ENCODE peak calls at places on chromosomes 16 and 17, in six cellular contexts. One of them, this sample, is unnamed.

GRCh38 chr16:50555269-50555875 is 7.2 kb downstream of the NKD1 start:
- DNase-seq in IMR-90: no peak
- DNase-seq in neuronal stem cell: no peak
- DNase-seq in K562: no peak
- DNase-seq in fibroblast of lung: no peak
- DNase-seq in neural progenitor cell: no peak
- DNase-seq in this sample: no peak

GRCh38 chr16:88731699-88732098 is 25.4 kb downstream of the CTU2 start:
- DNase-seq in IMR-90: no peak
- DNase-seq in neuronal stem cell: no peak
- DNase-seq in K562: peak; percentile 70
- DNase-seq in neural progenitor cell: no peak
- DNase-seq in fibroblast of lung: no peak
- DNase-seq in this sample: no peak

GRCh38 chr16:71807905-71808592 is 585 bp downstream of the AP1G1 start:
- DNase-seq in neural progenitor cell: peak; percentile 49
- DNase-seq in K562: peak; percentile 68
- DNase-seq in IMR-90: peak; percentile 21
- DNase-seq in fibroblast of lung: peak; percentile 38
- DNase-seq in neuronal stem cell: peak; percentile 5
- DNase-seq in this sample: peak; percentile 52

GRCh38 chr16:1691276-1691675 is 13.2 kb downstream of the JPT2 start:
- DNase-seq in IMR-90: peak; percentile 59
- DNase-seq in neuronal stem cell: no peak
- DNase-seq in K562: no peak
- DNase-seq in neural progenitor cell: no peak
- DNase-seq in fibroblast of lung: peak; percentile 72
- DNase-seq in this sample: peak; percentile 65

GRCh38 chr17:62966426-62967110 is 533 bp downstream of the TANC2 start:
- DNase-seq in neural progenitor cell: peak; percentile 73
- DNase-seq in fibroblast of lung: peak; percentile 23
- DNase-seq in neuronal stem cell: peak; percentile 64
- DNase-seq in IMR-90: peak; percentile 18
- DNase-seq in K562: peak; percentile 20
- DNase-seq in this sample: peak; percentile 29

GRCh38 chr17:28478940-28479615 is 5.6 kb downstream of the SLC13A2 start:
- DNase-seq in neural progenitor cell: no peak
- DNase-seq in neuronal stem cell: no peak
- DNase-seq in fibroblast of lung: no peak
- DNase-seq in K562: no peak
- DNase-seq in IMR-90: peak; percentile 5
- DNase-seq in this sample: no peak

GRCh38 chr16:996672-997071 is 15.1 kb downstream of the SOX8 start:
- DNase-seq in neuronal stem cell: no peak
- DNase-seq in neural progenitor cell: no peak
- DNase-seq in K562: no peak
- DNase-seq in IMR-90: no peak
- DNase-seq in fibroblast of lung: no peak
- DNase-seq in this sample: no peak

GRCh38 chr17:2108170-2108569 is 53.3 kb downstream of the HIC1 start:
- DNase-seq in K562: no peak
- DNase-seq in IMR-90: peak; percentile 13
- DNase-seq in neuronal stem cell: no peak
- DNase-seq in neural progenitor cell: no peak
- DNase-seq in fibroblast of lung: no peak
- DNase-seq in this sample: no peak

GRCh38 chr17:58046230-58047094 is 36.8 kb upstream of the DYNLL2 start:
- DNase-seq in K562: no peak
- DNase-seq in neuronal stem cell: no peak
- DNase-seq in fibroblast of lung: no peak
- DNase-seq in neural progenitor cell: peak; percentile 32
- DNase-seq in IMR-90: no peak
- DNase-seq in this sample: no peak

DNA sequence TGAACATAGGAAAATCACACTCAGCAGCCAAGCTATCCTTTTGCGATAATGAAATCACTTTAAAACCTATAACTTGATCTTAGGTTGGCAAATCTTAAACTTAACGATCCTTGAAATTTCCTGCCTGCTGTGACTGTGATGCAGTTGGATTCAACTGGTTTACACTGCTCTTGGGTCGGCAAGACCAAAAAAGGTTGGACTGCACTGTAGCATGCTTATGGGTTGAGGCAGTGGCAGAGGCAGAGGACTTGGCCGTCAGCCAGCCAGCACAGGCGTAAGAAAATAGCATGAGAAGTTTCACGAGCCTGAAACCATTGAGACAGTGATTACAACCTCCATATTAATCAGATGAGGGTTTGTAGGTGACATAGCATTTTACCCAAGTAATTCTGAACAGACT is 21.4 kb downstream of the WSB1 start:
- DNase-seq in fibroblast of lung: peak; percentile 96
- DNase-seq in neuronal stem cell: no peak
- DNase-seq in IMR-90: peak; percentile 94
- DNase-seq in K562: no peak
- DNase-seq in neural progenitor cell: no peak
- DNase-seq in this sample: peak; percentile 80
- H3K9ac ChIP-seq in fibroblast of lung: no peak overlapping the region
- H3K9ac ChIP-seq in neuronal stem cell: no peak overlapping the region
- H3K9ac ChIP-seq in IMR-90: peak overlapping the region; percentile 4
- H3K9ac ChIP-seq in K562: peak overlapping the region; percentile 42
- H3K9ac ChIP-seq in neural progenitor cell: no peak overlapping the region
- H3K9ac ChIP-seq in this sample: no peak overlapping the region

GRCh38 chr17:10172778-10173177 is 25.6 kb downstream of the GAS7 start:
- DNase-seq in neural progenitor cell: no peak
- DNase-seq in IMR-90: no peak
- DNase-seq in K562: no peak
- DNase-seq in neuronal stem cell: no peak
- DNase-seq in fibroblast of lung: no peak
- DNase-seq in this sample: no peak

GRCh38 chr17:10178789-10179075 is 19.7 kb downstream of the GAS7 start:
- DNase-seq in fibroblast of lung: no peak
- DNase-seq in K562: no peak
- DNase-seq in neural progenitor cell: no peak
- DNase-seq in IMR-90: no peak
- DNase-seq in neuronal stem cell: no peak
- DNase-seq in this sample: no peak

GRCh38 chr17:10177131-10177920 is 21.1 kb downstream of the GAS7 start:
- DNase-seq in neural progenitor cell: peak; percentile 34
- DNase-seq in IMR-90: no peak
- DNase-seq in K562: no peak
- DNase-seq in neuronal stem cell: no peak
- DNase-seq in fibroblast of lung: no peak
- DNase-seq in this sample: no peak

GRCh38 chr17:10182785-10183184 is 15.6 kb downstream of the GAS7 start:
- DNase-seq in neuronal stem cell: no peak
- DNase-seq in K562: no peak
- DNase-seq in neural progenitor cell: no peak
- DNase-seq in IMR-90: no peak
- DNase-seq in fibroblast of lung: no peak
- DNase-seq in this sample: no peak

GRCh38 chr17:10177921-10178788 is 20.3 kb downstream of the GAS7 start:
- DNase-seq in neural progenitor cell: peak; percentile 33
- DNase-seq in neuronal stem cell: no peak
- DNase-seq in fibroblast of lung: peak; percentile 34
- DNase-seq in K562: no peak
- DNase-seq in IMR-90: peak; percentile 83
- DNase-seq in this sample: peak; percentile 94
- H2AFZ ChIP-seq in neural progenitor cell: no peak overlapping the region
- H2AFZ ChIP-seq in neuronal stem cell: no peak overlapping the region
- H2AFZ ChIP-seq in fibroblast of lung: no peak overlapping the region
- H2AFZ ChIP-seq in K562: no peak overlapping the region
- H2AFZ ChIP-seq in IMR-90: peak overlapping the region; percentile 71
- H2AFZ ChIP-seq in this sample: no peak overlapping the region

DNA sequence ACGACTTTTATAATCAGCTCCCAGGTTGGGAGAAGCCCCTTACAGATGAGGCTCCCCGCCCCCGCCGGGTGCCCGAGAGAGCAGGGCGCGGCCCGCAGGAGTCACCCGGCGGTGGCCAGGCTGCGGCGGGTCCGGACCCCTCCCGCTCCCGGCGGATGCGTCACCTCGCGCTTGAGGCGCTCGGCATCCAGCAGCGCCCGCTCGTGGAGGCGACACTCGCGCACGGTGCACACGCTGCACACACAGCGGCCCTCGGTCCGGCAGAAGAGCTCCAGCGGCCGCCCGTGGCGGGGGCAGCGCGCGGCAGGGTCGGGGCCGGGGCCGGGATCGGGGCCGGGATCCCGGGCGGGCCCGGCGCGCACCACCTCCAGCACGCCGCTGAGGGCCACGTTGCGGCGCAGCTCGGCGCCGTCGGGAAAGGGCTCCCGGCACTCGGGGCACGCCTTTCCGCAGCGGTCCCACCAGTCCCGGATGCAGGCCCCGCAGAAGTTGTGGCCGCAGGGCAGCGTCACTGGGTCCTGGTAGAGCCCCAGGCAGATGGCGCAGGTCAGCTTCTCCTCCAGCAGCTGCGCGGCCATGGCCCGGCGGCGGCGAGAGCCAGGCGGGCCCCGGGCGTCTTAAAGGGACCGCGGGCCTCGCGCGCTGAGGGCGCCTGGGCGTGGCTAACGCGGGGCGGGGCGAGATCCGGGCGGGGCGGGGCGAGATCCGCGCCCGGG is at the start of gene TRIM65:
- DNase-seq in K562: peak; percentile 93
- DNase-seq in fibroblast of lung: peak; percentile 75
- DNase-seq in neuronal stem cell: peak; percentile 80
- DNase-seq in IMR-90: peak; percentile 74
- DNase-seq in neural progenitor cell: peak; percentile 91
- DNase-seq in this sample: peak; percentile 91
- H3K9ac ChIP-seq in K562: peak within 1 kb of the TSS; percentile 100
- H3K9ac ChIP-seq in fibroblast of lung: peak within 1 kb of the TSS; percentile 88
- H3K9ac ChIP-seq in neuronal stem cell: peak within 1 kb of the TSS; percentile 97
- H3K9ac ChIP-seq in IMR-90: peak within 1 kb of the TSS; percentile 89
- H3K9ac ChIP-seq in neural progenitor cell: peak within 1 kb of the TSS; percentile 4
- H3K9ac ChIP-seq in this sample: peak within 1 kb of the TSS; percentile 63

GRCh38 chr16:66427451-66427860 is 361 bp downstream of the BEAN1 start:
- DNase-seq in K562: no peak
- DNase-seq in neural progenitor cell: no peak
- DNase-seq in neuronal stem cell: no peak
- DNase-seq in fibroblast of lung: no peak
- DNase-seq in IMR-90: no peak
- DNase-seq in this sample: no peak
- H2AFZ ChIP-seq in K562: no peak overlapping the region
- H2AFZ ChIP-seq in neural progenitor cell: peak overlapping the region; percentile 89
- H2AFZ ChIP-seq in neuronal stem cell: peak overlapping the region; percentile 85
- H2AFZ ChIP-seq in fibroblast of lung: no peak overlapping the region
- H2AFZ ChIP-seq in IMR-90: peak overlapping the region; percentile 51
- H2AFZ ChIP-seq in this sample: no peak overlapping the region

DNA sequence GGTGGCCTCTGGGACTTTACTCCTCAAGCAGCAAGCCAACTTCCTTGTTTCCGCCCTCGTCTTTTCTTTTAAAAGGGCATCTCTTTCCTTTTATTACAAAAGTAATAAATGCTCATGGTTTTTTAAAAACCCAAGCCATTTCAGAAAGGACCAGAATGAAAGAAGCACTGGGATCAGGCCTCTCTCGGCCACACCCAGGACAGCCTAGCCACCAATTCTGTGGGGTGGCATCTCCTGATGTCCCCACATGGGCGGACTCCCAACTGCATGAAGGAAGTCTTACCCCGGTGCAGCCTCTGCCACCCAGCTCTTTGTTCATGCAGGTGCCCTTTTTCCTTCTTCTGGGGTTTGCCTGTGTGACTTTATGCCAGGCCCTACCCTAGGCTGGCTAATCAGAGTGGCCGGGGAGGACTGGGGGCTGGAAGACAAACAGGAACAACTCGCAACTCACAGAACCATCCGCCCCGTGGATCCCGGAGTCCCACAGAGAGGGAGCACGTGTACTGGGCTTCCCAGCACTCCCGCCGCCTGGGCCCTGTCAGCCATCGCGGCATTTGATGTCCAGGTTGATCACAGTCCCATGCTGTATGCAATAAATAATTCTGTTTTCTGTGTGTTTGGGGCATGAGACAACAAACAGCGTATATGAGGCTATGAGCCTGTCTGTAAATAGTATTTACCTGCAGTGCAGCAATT is 2.6 kb upstream of the RASD1 start:
- DNase-seq in K562: no peak
- DNase-seq in IMR-90: no peak
- DNase-seq in neuronal stem cell: no peak
- DNase-seq in neural progenitor cell: no peak
- DNase-seq in fibroblast of lung: no peak
- DNase-seq in this sample: no peak
- H3K9ac ChIP-seq in K562: peak overlapping the region; percentile 4
- H3K9ac ChIP-seq in IMR-90: no peak overlapping the region
- H3K9ac ChIP-seq in neuronal stem cell: no peak overlapping the region
- H3K9ac ChIP-seq in neural progenitor cell: no peak overlapping the region
- H3K9ac ChIP-seq in fibroblast of lung: no peak overlapping the region
- H3K9ac ChIP-seq in this sample: no peak overlapping the region

DNA sequence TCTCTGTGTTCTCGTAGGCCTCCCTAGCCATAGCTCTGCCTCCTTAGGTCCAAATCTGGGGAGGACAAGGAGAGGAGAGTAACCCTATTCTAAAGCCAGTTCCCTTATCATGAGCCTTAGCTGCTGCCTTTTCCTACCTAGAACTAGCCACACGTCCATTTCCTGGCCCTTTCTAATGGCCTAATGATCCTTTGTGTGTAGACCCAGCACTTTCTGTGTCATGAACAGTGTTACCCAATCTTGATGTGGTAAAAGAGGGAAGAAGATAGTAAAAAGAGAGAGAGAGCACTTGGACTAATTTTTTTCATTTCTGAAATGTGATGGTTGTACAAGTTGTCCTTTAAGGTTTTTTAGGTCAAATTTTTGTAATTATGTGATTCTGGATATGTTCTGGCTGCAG is 18.1 kb downstream of the CASC3 start:
- DNase-seq in neural progenitor cell: no peak
- DNase-seq in neuronal stem cell: no peak
- DNase-seq in fibroblast of lung: no peak
- DNase-seq in IMR-90: no peak
- DNase-seq in K562: no peak
- DNase-seq in this sample: no peak
- H2AFZ ChIP-seq in neural progenitor cell: no peak overlapping the region
- H2AFZ ChIP-seq in neuronal stem cell: no peak overlapping the region
- H2AFZ ChIP-seq in fibroblast of lung: no peak overlapping the region
- H2AFZ ChIP-seq in IMR-90: no peak overlapping the region
- H2AFZ ChIP-seq in K562: no peak overlapping the region
- H2AFZ ChIP-seq in this sample: no peak overlapping the region